ENCODE peak calls at places on chromosomes 3 and 15, in eight cellular contexts. J, T, D, M, A, U, O and E are unnamed samples.

GRCh38 chr3:28134792-28135375 is 106.5 kb upstream of the CMC1 start:
- DNase-seq in J (no peak), T (no peak), D (no peak), M (no peak), A (peak; percentile 34), U (no peak), O (no peak), E (no peak)

GRCh38 chr15:71758716-71759115 is 51.6 kb upstream of the NR2E3 start:
- DNase-seq in J (no peak), T (no peak), D (no peak), M (no peak), A (no peak), U (no peak), O (no peak), E (no peak)

GRCh38 chr3:44961888-44962287 is 14.1 kb downstream of the ZDHHC3 start:
- DNase-seq in J (no peak), T (no peak), D (no peak), M (no peak), A (no peak), U (no peak), O (no peak), E (no peak)

GRCh38 chr15:51024735-51025453 is 69.8 kb downstream of the TNFAIP8L3 start:
- DNase-seq in J (no peak), T (peak; percentile 24), D (no peak), M (no peak), A (peak; percentile 8), U (no peak), O (no peak), E (no peak)

GRCh38 chr15:101446527-101447167 is 42.9 kb downstream of the PCSK6 start:
- DNase-seq in J (no peak), T (no peak), D (no peak), M (peak; percentile 20), A (no peak), U (peak; percentile 79), O (no peak), E (no peak)

GRCh38 chr3:197186887-197187588 is 111.4 kb downstream of the DLG1 start:
- DNase-seq in J (peak; percentile 57), T (peak; percentile 32), D (no peak), M (no peak), A (no peak), U (peak; percentile 39), O (peak; percentile 92), E (no peak)

GRCh38 chr15:73048624-73049295 is 3.5 kb upstream of the NEO1 start:
- DNase-seq in J (no peak), T (no peak), D (no peak), M (peak; percentile 65), A (no peak), U (no peak), O (no peak), E (no peak)

GRCh38 chr3:134060561-134061385 is 31.0 kb upstream of the SLCO2A1 start:
- DNase-seq in J (no peak), T (no peak), D (no peak), M (peak; percentile 33), A (no peak), U (no peak), O (no peak), E (peak; percentile 44)

GRCh38 chr15:60541784-60542617 is 63.1 kb upstream of the ICE2 start:
- DNase-seq in J (no peak), T (no peak), D (no peak), M (no peak), A (no peak), U (no peak), O (no peak), E (no peak)

GRCh38 chr15:51401872-51402517 is 60.5 kb downstream of the GLDN start:
- DNase-seq in J (peak; percentile 74), T (no peak), D (peak; percentile 58), M (peak; percentile 90), A (peak; percentile 53), U (no peak), O (peak; percentile 71), E (peak; percentile 84)

GRCh38 chr15:63436872-63437375 is 55.3 kb upstream of the CA12 start:
- DNase-seq in J (peak; percentile 74), T (peak; percentile 81), D (peak; percentile 82), M (peak; percentile 66), A (peak; percentile 80), U (no peak), O (peak; percentile 44), E (peak; percentile 87)

GRCh38 chr3:10330319-10330718 is 9.4 kb upstream of the SEC13 start:
- DNase-seq in J (no peak), T (no peak), D (no peak), M (no peak), A (no peak), U (no peak), O (no peak), E (peak; percentile 67)

GRCh38 chr15:45616901-45617323 is 17.9 kb upstream of the SQOR start:
- DNase-seq in J (no peak), T (peak; percentile 31), D (no peak), M (no peak), A (no peak), U (no peak), O (no peak), E (no peak)

DNA sequence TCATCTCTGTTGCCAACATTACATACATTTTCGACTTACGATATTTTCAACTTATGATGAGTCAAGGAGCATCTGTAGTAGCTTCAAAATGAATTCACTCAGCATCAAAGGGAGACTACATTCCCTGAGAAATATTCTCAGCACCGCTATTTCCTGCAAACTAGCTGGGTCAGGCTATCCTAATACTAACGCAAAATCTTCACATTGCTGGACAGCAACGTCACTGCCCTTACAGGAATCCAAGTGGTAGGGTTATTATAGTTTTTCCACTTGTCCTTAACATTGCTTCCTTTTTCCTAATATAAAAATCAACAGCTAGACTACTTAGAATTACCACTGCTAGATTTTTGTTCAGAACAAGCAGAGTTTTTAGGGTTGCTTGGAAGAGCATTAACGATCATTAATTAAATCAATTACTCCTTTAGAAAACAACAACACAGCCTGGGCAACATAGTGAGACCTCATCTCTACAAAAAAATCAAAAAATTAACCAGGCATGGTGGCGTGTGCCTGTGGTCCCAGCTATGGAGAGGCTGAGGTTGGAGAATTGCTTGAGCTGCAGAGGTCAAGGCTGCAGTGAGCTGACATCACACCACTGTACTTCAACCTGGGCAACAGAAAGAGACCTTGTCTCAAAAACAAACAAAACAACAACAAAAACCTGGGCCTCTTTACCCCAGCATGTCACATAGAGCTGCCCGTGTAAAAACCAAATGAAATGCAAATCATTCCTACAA is 6.9 kb downstream of the ADAM10 start:
- DNase-seq in J (peak; percentile 21), T (no peak), D (no peak), M (no peak), A (no peak), U (no peak), O (no peak), E (no peak)
- H3K4me1 ChIP-seq in J (peaks cover 43% of the 10 kb centered on the region), T (peaks cover 3% of the 10 kb centered on the region), D (peaks cover 8% of the 10 kb centered on the region), M (peaks cover 9% of the 10 kb centered on the region), A (peaks cover 21% of the 10 kb centered on the region), U (peaks cover 32% of the 10 kb centered on the region), O (peaks cover 64% of the 10 kb centered on the region), E (peaks cover 41% of the 10 kb centered on the region)

GRCh38 chr15:78929536-78930264 is 15.1 kb downstream of the CTSH start:
- DNase-seq in J (no peak), T (peak; percentile 47), D (no peak), M (peak; percentile 45), A (no peak), U (no peak), O (no peak), E (peak; percentile 69)
- H3K36me3 ChIP-seq in J (no peaks in the 10 kb centered on the region), T (no peaks in the 10 kb centered on the region), D (peaks cover 12% of the 10 kb centered on the region), M (peaks cover 16% of the 10 kb centered on the region), A (peaks cover 14% of the 10 kb centered on the region), U (no peaks in the 10 kb centered on the region), O (peaks cover 3% of the 10 kb centered on the region), E (peaks cover 42% of the 10 kb centered on the region)

GRCh38 chr3:176510097-176510496 is 687.2 kb downstream of the TBL1XR1 start:
- DNase-seq in J (no peak), T (no peak), D (no peak), M (no peak), A (no peak), U (no peak), O (no peak), E (no peak)

GRCh38 chr3:176512037-176512436 is 685.2 kb downstream of the TBL1XR1 start:
- DNase-seq in J (no peak), T (no peak), D (no peak), M (no peak), A (no peak), U (no peak), O (no peak), E (no peak)

GRCh38 chr3:176514297-176514696 is 683.0 kb downstream of the TBL1XR1 start:
- DNase-seq in J (peak; percentile 9), T (peak; percentile 17), D (no peak), M (peak; percentile 87), A (peak; percentile 8), U (peak; percentile 39), O (peak; percentile 82), E (no peak)

DNA sequence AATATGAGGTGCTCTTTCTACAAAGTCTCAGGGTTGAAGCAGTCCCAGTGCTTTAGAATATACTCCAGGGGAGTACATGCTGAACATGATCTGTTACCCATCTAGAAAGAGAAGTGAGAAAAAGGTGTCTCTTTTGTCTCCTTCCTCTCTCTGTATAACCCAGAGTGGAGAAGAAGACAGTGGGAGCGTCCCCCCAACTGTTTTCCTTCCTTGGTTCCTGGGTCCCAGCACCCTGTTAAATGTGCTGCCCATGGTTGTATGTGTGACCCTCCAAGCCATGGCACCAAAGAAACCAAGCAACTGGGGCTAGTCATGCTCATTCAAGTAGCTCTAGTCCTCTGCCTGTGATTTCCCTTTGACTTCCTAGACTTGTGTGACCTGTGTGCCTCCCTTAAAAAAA is 683.7 kb downstream of the TBL1XR1 start:
- DNase-seq in J (peak; percentile 3), T (no peak), D (no peak), M (peak; percentile 63), A (no peak), U (no peak), O (no peak), E (no peak)
- H3K4me1 ChIP-seq in J (no peaks in the 10 kb centered on the region), T (no peaks in the 10 kb centered on the region), D (no peaks in the 10 kb centered on the region), M (no peaks in the 10 kb centered on the region), A (no peaks in the 10 kb centered on the region), U (peaks cover 5% of the 10 kb centered on the region), O (no peaks in the 10 kb centered on the region), E (no peaks in the 10 kb centered on the region)

GRCh38 chr3:123155471-123156011 is 46.2 kb upstream of the SEC22A start:
- DNase-seq in J (no peak), T (no peak), D (no peak), M (peak; percentile 21), A (no peak), U (no peak), O (no peak), E (no peak)

GRCh38 chr3:123158330-123158729 is 43.4 kb upstream of the SEC22A start:
- DNase-seq in J (no peak), T (no peak), D (no peak), M (peak; percentile 20), A (no peak), U (no peak), O (no peak), E (no peak)

GRCh38 chr3:123157598-123158287 is 44.0 kb upstream of the SEC22A start:
- DNase-seq in J (no peak), T (peak; percentile 54), D (no peak), M (peak; percentile 23), A (peak; percentile 53), U (no peak), O (no peak), E (no peak)

GRCh38 chr3:123156276-123156995 is 45.3 kb upstream of the SEC22A start:
- DNase-seq in J (no peak), T (no peak), D (no peak), M (peak; percentile 30), A (no peak), U (no peak), O (no peak), E (no peak)

DNA sequence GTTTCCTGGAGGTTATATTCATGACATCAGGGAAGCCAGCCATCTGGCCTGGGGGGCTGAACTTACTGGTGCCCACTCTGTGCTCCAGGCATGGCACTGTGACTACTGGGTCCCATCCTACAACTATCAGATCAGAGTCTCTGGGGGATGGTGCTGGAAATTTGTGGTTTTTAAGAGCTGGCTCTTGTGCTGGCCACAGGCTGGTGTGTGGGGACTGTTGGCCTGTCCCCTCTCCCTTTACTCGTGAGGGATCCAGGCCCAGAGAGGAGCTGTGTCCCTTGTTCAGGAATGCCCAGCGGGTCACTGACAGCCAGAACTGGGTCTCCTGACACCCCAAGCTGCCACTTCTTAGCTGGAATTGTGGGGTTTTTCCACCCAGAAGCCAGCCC is 44.5 kb upstream of the SEC22A start:
- DNase-seq in J (no peak), T (no peak), D (no peak), M (peak; percentile 32), A (no peak), U (no peak), O (no peak), E (no peak)
- H3K36me3 ChIP-seq in J (no peaks in the 10 kb centered on the region), T (no peaks in the 10 kb centered on the region), D (peaks cover 14% of the 10 kb centered on the region), M (peaks cover 83% of the 10 kb centered on the region), A (peaks cover 9% of the 10 kb centered on the region), U (no peaks in the 10 kb centered on the region), O (no peaks in the 10 kb centered on the region), E (no peaks in the 10 kb centered on the region)